ENCODE peak calls at places on chromosomes 16 and 17, in eight cellular contexts. L, C, P, I, J, D, Q and Z are unnamed samples.

GRCh38 chr16:58654456-58655214 is 25.0 kb upstream of the CNOT1 start:
- DNase-seq in L (no peak), C (no peak), P (no peak), I (no peak), J (no peak), D (no peak), Q (no peak), Z (no peak)

GRCh38 chr16:70391446-70391845 is 44.7 kb downstream of the DDX19A start:
- DNase-seq in L (no peak), C (no peak), P (no peak), I (no peak), J (no peak), D (no peak), Q (no peak), Z (no peak)

GRCh38 chr17:44766409-44767038 is 7.7 kb downstream of the ADAM11 start:
- DNase-seq in L (no peak), C (no peak), P (no peak), I (no peak), J (no peak), D (no peak), Q (no peak), Z (no peak)

GRCh38 chr16:79283578-79283977 is 317.0 kb downstream of the MAF start:
- DNase-seq in L (no peak), C (no peak), P (no peak), I (no peak), J (no peak), D (peak), Q (no peak), Z (no peak)

GRCh38 chr17:79191270-79191934 is 116.8 kb downstream of the ENGASE start:
- DNase-seq in L (no peak), C (no peak), P (no peak), I (no peak), J (no peak), D (no peak), Q (no peak), Z (no peak)

GRCh38 chr16:88651276-88651988 is 579 bp upstream of the CYBA start:
- DNase-seq in L (peak), C (no peak), P (no peak), I (peak), J (peak), D (peak), Q (peak), Z (no peak)

GRCh38 chr17:71472809-71473789 is 647.7 kb upstream of the SOX9 start:
- DNase-seq in L (peak), C (peak), P (peak), I (peak), J (peak), D (no peak), Q (peak), Z (no peak)

GRCh38 chr16:86504315-86505184 is 5.8 kb upstream of the FOXF1 start:
- DNase-seq in L (no peak), C (no peak), P (no peak), I (no peak), J (no peak), D (no peak), Q (no peak), Z (no peak)

GRCh38 chr16:50624449-50624782 is 56.7 kb downstream of the SNX20 start:
- DNase-seq in L (no peak), C (no peak), P (no peak), I (no peak), J (no peak), D (no peak), Q (no peak), Z (no peak)

GRCh38 chr16:17411263-17411662 is 59.5 kb downstream of the XYLT1 start:
- DNase-seq in L (no peak), C (no peak), P (no peak), I (no peak), J (no peak), D (no peak), Q (no peak), Z (no peak)

GRCh38 chr17:66406701-66407644 is 104.6 kb downstream of the PRKCA start:
- DNase-seq in L (no peak), C (no peak), P (no peak), I (no peak), J (no peak), D (no peak), Q (no peak), Z (no peak)

GRCh38 chr16:58661199-58661830 is 23.3 kb downstream of the SLC38A7 start:
- DNase-seq in L (no peak), C (peak), P (peak), I (peak), J (peak), D (peak), Q (peak), Z (peak)

GRCh38 chr16:54028013-54028412 is 258.6 kb downstream of the IRX3 start:
- DNase-seq in L (no peak), C (no peak), P (no peak), I (no peak), J (no peak), D (no peak), Q (no peak), Z (no peak)

GRCh38 chr17:75853410-75853809 is 1.7 kb downstream of the WBP2 start:
- DNase-seq in L (no peak), C (peak), P (no peak), I (no peak), J (no peak), D (no peak), Q (no peak), Z (no peak)

GRCh38 chr17:74380086-74380958 is 13.0 kb downstream of the GPR142 start:
- DNase-seq in L (no peak), C (no peak), P (no peak), I (no peak), J (peak), D (peak), Q (no peak), Z (no peak)

GRCh38 chr17:40828454-40829039 is 6.1 kb upstream of the KRT10 start:
- DNase-seq in L (no peak), C (no peak), P (no peak), I (no peak), J (no peak), D (no peak), Q (no peak), Z (no peak)